ENCODE peak calls at places on chromosomes 13 and 19, in five cellular contexts. D is kidney glomerular epithelial cell, Q is AG04450, L is SHP77 treated with DMSO at 0.1 percent for 48 hours, E is T1000. X is an unnamed sample.

GRCh38 chr13:109816979-109817275 is 30.5 kb upstream of the IRS2 start:
- DNase-seq in D (peak; percentile 16), Q (no peak), L (no peak), E (no peak), X (no peak)

GRCh38 chr13:26897706-26898550 is 137.3 kb upstream of the GPR12 start:
- DNase-seq in D (no peak), Q (no peak), L (no peak), E (no peak), X (no peak)

GRCh38 chr19:30648321-30648720 is 276.1 kb downstream of the ZNF536 start:
- DNase-seq in D (no peak), Q (no peak), L (no peak), E (no peak), X (no peak)

GRCh38 chr13:39855236-39855635 is 199.8 kb downstream of the COG6 start:
- DNase-seq in D (no peak), Q (no peak), L (no peak), E (no peak), X (no peak)

GRCh38 chr13:70188567-70188966 is 80.3 kb upstream of the KLHL1 start:
- DNase-seq in D (peak; percentile 88), Q (no peak), L (no peak), E (no peak), X (no peak)

GRCh38 chr19:3068071-3068470 is 5.8 kb upstream of the TLE5 start:
- DNase-seq in D (no peak), Q (no peak), L (peak; percentile 88), E (no peak), X (no peak)

GRCh38 chr19:18464646-18465045 is 26.7 kb upstream of the ISYNA1 start:
- DNase-seq in D (no peak), Q (peak; percentile 85), L (peak; percentile 85), E (no peak), X (no peak)

GRCh38 chr13:78497702-78498319 is 105.5 kb downstream of the POU4F1 start:
- DNase-seq in D (no peak), Q (no peak), L (no peak), E (no peak), X (no peak)

GRCh38 chr13:25699056-25699455 is 327.3 kb downstream of the ATP8A2 start:
- DNase-seq in D (no peak), Q (no peak), L (no peak), E (no peak), X (no peak)

GRCh38 chr13:22432690-22433089 is 748.1 kb upstream of the SGCG start:
- DNase-seq in D (no peak), Q (no peak), L (no peak), E (no peak), X (no peak)

GRCh38 chr13:70189981-70190380 is 81.7 kb upstream of the KLHL1 start:
- DNase-seq in D (no peak), Q (no peak), L (no peak), E (no peak), X (no peak)

GRCh38 chr19:17996826-17997316 is 11.1 kb upstream of the ARRDC2 start:
- DNase-seq in D (peak; percentile 59), Q (peak; percentile 24), L (peak; percentile 58), E (peak; percentile 70), X (peak; percentile 41)

GRCh38 chr19:6035026-6035425 is 57.1 kb upstream of the RANBP3 start:
- DNase-seq in D (no peak), Q (no peak), L (no peak), E (no peak), X (no peak)